ENCODE peak calls at places on chromosomes 11 and 22, in four cellular contexts. L, W, V and I are unnamed samples.

GRCh38 chr22:40855960-40856512 is 403 bp downstream of the ST13 start:
- DNase-seq in L (no peak), W (no peak), V (peak; percentile 60), I (no peak)

GRCh38 chr22:17578129-17578754 is 14.9 kb downstream of the SLC25A18 start:
- DNase-seq in W (no peak), L (peak; percentile 21), V (no peak), I (no peak)

GRCh38 chr22:35684270-35684700 is 33.4 kb upstream of the APOL5 start:
- DNase-seq in L (peak; percentile 19), V (no peak), W (no peak), I (peak; percentile 61)

GRCh38 chr11:118870396-118871343 is 13.0 kb upstream of the CXCR5 start:
- DNase-seq in V (no peak), L (peak; percentile 28), W (no peak), I (no peak)

GRCh38 chr11:125304111-125304639 is 139.6 kb downstream of the PKNOX2 start:
- DNase-seq in L (no peak), V (no peak), W (no peak), I (no peak)

GRCh38 chr11:113465786-113466185 is 9.4 kb downstream of the DRD2 start:
- DNase-seq in W (no peak), V (no peak), L (no peak), I (no peak)

GRCh38 chr22:29716814-29717213 is 3.0 kb upstream of the CABP7 start:
- DNase-seq in V (peak; percentile 66), L (peak; percentile 84), W (no peak), I (peak; percentile 86)

GRCh38 chr22:49072996-49073645 is 754.6 kb downstream of the BRD1 start:
- DNase-seq in L (no peak), V (no peak), W (no peak), I (no peak)

GRCh38 chr11:18369398-18369797 is 25.0 kb upstream of the LDHA start:
- DNase-seq in W (no peak), V (no peak), L (no peak), I (no peak)

GRCh38 chr22:44576311-44577260 is 78.6 kb upstream of the RTL6 start:
- DNase-seq in L (no peak), V (no peak), W (no peak), I (no peak)

GRCh38 chr11:17734418-17734911 is at the start of gene KCNC1:
- DNase-seq in W (peak; percentile 47), L (no peak), V (peak; percentile 46), I (peak; percentile 72)

GRCh38 chr11:33802414-33802950 is 28.2 kb upstream of the FBXO3 start:
- DNase-seq in W (peak; percentile 70), V (peak; percentile 28), L (peak; percentile 37), I (peak; percentile 83)

GRCh38 chr11:87597696-87598095 is 560.0 kb downstream of the TMEM135 start:
- DNase-seq in L (no peak), W (no peak), V (no peak), I (no peak)

GRCh38 chr11:2580444-2581050 is 119.2 kb downstream of the KCNQ1OT1 start:
- DNase-seq in L (no peak), W (no peak), V (no peak), I (peak; percentile 46)

GRCh38 chr11:65182258-65183170 is 786 bp downstream of the CAPN1 start:
- DNase-seq in V (peak; percentile 56), L (peak; percentile 34), W (no peak), I (no peak)

GRCh38 chr11:13278620-13279486 is 1.3 kb downstream of the BMAL1 start:
- DNase-seq in L (no peak), W (peak; percentile 9), V (no peak), I (no peak)

GRCh38 chr11:75873417-75874148 is 58.6 kb downstream of the UVRAG start:
- DNase-seq in L (no peak), V (no peak), W (no peak), I (no peak)

GRCh38 chr11:2807276-2807681 is 78.3 kb downstream of the CDKN1C start:
- DNase-seq in L (peak; percentile 27), W (no peak), V (no peak), I (no peak)

GRCh38 chr22:19663821-19664325 is 50.4 kb upstream of the SEPTIN5 start:
- DNase-seq in L (no peak), W (no peak), V (peak; percentile 82), I (peak; percentile 50)

GRCh38 chr11:1019321-1019910 is 17.1 kb downstream of the MUC6 start:
- DNase-seq in V (no peak), W (no peak), L (no peak), I (no peak)

GRCh38 chr11:75745807-75746206 is 22.8 kb upstream of the DGAT2 start:
- DNase-seq in L (no peak), W (no peak), V (no peak), I (no peak)

GRCh38 chr22:30305519-30305905 is 16.2 kb upstream of the CASTOR1 start:
- DNase-seq in V (no peak), W (no peak), L (no peak), I (no peak)

GRCh38 chr11:113351490-113351889 is 36.1 kb upstream of the ANKK1 start:
- DNase-seq in W (no peak), L (no peak), V (no peak), I (no peak)

GRCh38 chr11:28461338-28461737 is 353.1 kb downstream of the METTL15 start:
- DNase-seq in W (no peak), V (no peak), L (no peak), I (no peak)

GRCh38 chr22:46028069-46028991 is 51.4 kb upstream of the WNT7B start:
- DNase-seq in W (no peak), L (no peak), V (no peak), I (no peak)

GRCh38 chr11:65524747-65525658 is at the start of gene SCYL1:
- DNase-seq in W (peak; percentile 53), V (peak; percentile 96), L (no peak), I (peak; percentile 88)

GRCh38 chr11:13110929-13111812 is 102.1 kb downstream of the RASSF10 start:
- DNase-seq in L (no peak), V (peak; percentile 63), W (peak; percentile 51), I (no peak)

GRCh38 chr11:79438631-79439429 is 2.0 kb downstream of the TENM4 start:
- DNase-seq in V (no peak), L (no peak), W (no peak), I (peak; percentile 73)

GRCh38 chr11:121555172-121555571 is 102.4 kb upstream of the SORL1-AS1 start:
- DNase-seq in L (no peak), W (no peak), V (no peak), I (no peak)

GRCh38 chr22:22021160-22021750 is 38.7 kb upstream of the TOP3B start:
- DNase-seq in V (peak; percentile 58), L (no peak), W (no peak), I (no peak)

GRCh38 chr22:22023581-22024137 is 41.1 kb upstream of the TOP3B start:
- DNase-seq in L (no peak), W (no peak), V (peak; percentile 54), I (no peak)

GRCh38 chr22:22020425-22020852 is 37.9 kb upstream of the TOP3B start:
- DNase-seq in L (no peak), W (no peak), V (no peak), I (no peak)

GRCh38 chr22:22022977-22023534 is 40.5 kb upstream of the TOP3B start:
- DNase-seq in W (no peak), V (no peak), L (no peak), I (no peak)

GRCh38 chr22:22022255-22022840 is 39.8 kb upstream of the TOP3B start:
- DNase-seq in L (no peak), W (no peak), V (peak; percentile 61), I (no peak)
- H3K9me3 ChIP-seq in L (no peaks in the 10 kb centered on the region), W (no peaks in the 10 kb centered on the region), V (no peaks in the 10 kb centered on the region), I (no peaks in the 10 kb centered on the region)

GRCh38 chr11:66593650-66594049 is 665 bp downstream of the CCS start:
- DNase-seq in V (no peak), W (no peak), L (no peak), I (no peak)

GRCh38 chr11:66592457-66593302 is at the start of the genes CCDC87 and CCS:
- DNase-seq in W (peak; percentile 100), L (peak; percentile 93), V (peak; percentile 100), I (peak; percentile 98)

GRCh38 chr11:66593303-66593635 is 284 bp downstream of the CCS start:
- DNase-seq in W (no peak), L (no peak), V (no peak), I (no peak)

GRCh38 chr11:66598993-66599392 is 6.0 kb downstream of the CCS start:
- DNase-seq in V (no peak), W (no peak), L (no peak), I (no peak)

GRCh38 chr11:66595245-66595904 is 2.4 kb downstream of the CCS start:
- DNase-seq in V (peak; percentile 35), W (no peak), L (no peak), I (no peak)
- TF ChIP-seq RAD21 in V (no peak), W (no peak), L (no peak), I (no peak)

GRCh38 chr22:28395920-28396447 is 283.7 kb downstream of the TTC28 start:
- DNase-seq in V (no peak), W (no peak), L (peak; percentile 77), I (no peak)
- TF ChIP-seq PHF8 in V (no peak), W (no peak), L (no peak), I (no peak)

DNA sequence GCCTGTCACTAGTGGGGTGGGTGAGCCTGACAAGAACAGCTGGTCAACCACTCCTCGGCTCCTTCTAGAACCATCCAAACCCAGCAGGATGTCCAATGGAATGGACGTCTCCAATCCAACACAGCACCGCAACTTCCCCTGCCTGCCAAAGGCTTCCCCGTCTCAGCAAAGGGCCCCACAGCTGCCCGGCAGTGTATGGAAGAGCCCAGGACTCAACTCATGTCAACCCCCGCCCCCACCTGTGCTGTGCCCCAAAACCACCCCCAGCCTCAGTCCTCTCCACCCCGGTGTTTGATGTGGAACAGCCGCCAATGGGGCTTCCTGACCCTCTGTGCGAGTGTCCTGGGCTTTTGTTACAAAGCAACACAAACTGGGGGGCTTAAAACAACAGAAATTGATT is 223.8 kb downstream of the CTTN start:
- DNase-seq in W (no peak), V (no peak), L (no peak), I (no peak)
- H3K9me3 ChIP-seq in W (no peaks in the 10 kb centered on the region), V (no peaks in the 10 kb centered on the region), L (no peaks in the 10 kb centered on the region), I (no peaks in the 10 kb centered on the region)